ENCODE peak calls at places on chromosomes 4 and X, in seven cellular contexts. One of them, this sample, is unnamed.

GRCh38 chr4:105186701-105187158 is 40.1 kb downstream of the TET2 start:
- DNase-seq in body of pancreas: no peak
- DNase-seq in T-helper 2 cell: no peak
- DNase-seq in stimulated activated CD4-positive, alpha-beta T cell treated with anti-CD3 and anti-CD28 coated beads, Interleukin-2, amount 100 ng/mL, for 48 hours: no peak
- DNase-seq in ELF-1: no peak
- DNase-seq in activated CD4-positive, alpha-beta memory T cell treated with anti-CD3 and anti-CD28 coated beads, Interleukin-2, amount 10 ng/mL, durations not matched to agents 7 days and 5 days: no peak
- DNase-seq in Right ventricle myocardium superior: no peak
- DNase-seq in this sample: no peak

GRCh38 chr4:119517361-119518229 is 111.0 kb downstream of the PDE5A start:
- DNase-seq in body of pancreas: no peak
- DNase-seq in T-helper 2 cell: no peak
- DNase-seq in stimulated activated CD4-positive, alpha-beta T cell treated with anti-CD3 and anti-CD28 coated beads, Interleukin-2, amount 100 ng/mL, for 48 hours: no peak
- DNase-seq in ELF-1: no peak
- DNase-seq in activated CD4-positive, alpha-beta memory T cell treated with anti-CD3 and anti-CD28 coated beads, Interleukin-2, amount 10 ng/mL, durations not matched to agents 7 days and 5 days: no peak
- DNase-seq in Right ventricle myocardium superior: no peak
- DNase-seq in this sample: no peak

GRCh38 chr4:136743238-136743637 is 789.1 kb downstream of the PCDH18 start:
- DNase-seq in body of pancreas: no peak
- DNase-seq in T-helper 2 cell: no peak
- DNase-seq in stimulated activated CD4-positive, alpha-beta T cell treated with anti-CD3 and anti-CD28 coated beads, Interleukin-2, amount 100 ng/mL, for 48 hours: no peak
- DNase-seq in ELF-1: no peak
- DNase-seq in activated CD4-positive, alpha-beta memory T cell treated with anti-CD3 and anti-CD28 coated beads, Interleukin-2, amount 10 ng/mL, durations not matched to agents 7 days and 5 days: no peak
- DNase-seq in Right ventricle myocardium superior: no peak
- DNase-seq in this sample: no peak

GRCh38 chr4:115851918-115852766 is 738.7 kb upstream of the NDST4 start:
- DNase-seq in body of pancreas: peak
- DNase-seq in T-helper 2 cell: no peak
- DNase-seq in stimulated activated CD4-positive, alpha-beta T cell treated with anti-CD3 and anti-CD28 coated beads, Interleukin-2, amount 100 ng/mL, for 48 hours: peak
- DNase-seq in ELF-1: peak
- DNase-seq in activated CD4-positive, alpha-beta memory T cell treated with anti-CD3 and anti-CD28 coated beads, Interleukin-2, amount 10 ng/mL, durations not matched to agents 7 days and 5 days: no peak
- DNase-seq in Right ventricle myocardium superior: no peak
- DNase-seq in this sample: peak

GRCh38 chr4:55754754-55755350 is 64.7 kb upstream of the EXOC1L start:
- DNase-seq in body of pancreas: no peak
- DNase-seq in T-helper 2 cell: no peak
- DNase-seq in stimulated activated CD4-positive, alpha-beta T cell treated with anti-CD3 and anti-CD28 coated beads, Interleukin-2, amount 100 ng/mL, for 48 hours: no peak
- DNase-seq in ELF-1: no peak
- DNase-seq in activated CD4-positive, alpha-beta memory T cell treated with anti-CD3 and anti-CD28 coated beads, Interleukin-2, amount 10 ng/mL, durations not matched to agents 7 days and 5 days: no peak
- DNase-seq in Right ventricle myocardium superior: no peak
- DNase-seq in this sample: no peak

GRCh38 chr4:156946508-156947197 is 24.9 kb downstream of the PDGFC start:
- DNase-seq in body of pancreas: no peak
- DNase-seq in T-helper 2 cell: no peak
- DNase-seq in stimulated activated CD4-positive, alpha-beta T cell treated with anti-CD3 and anti-CD28 coated beads, Interleukin-2, amount 100 ng/mL, for 48 hours: no peak
- DNase-seq in ELF-1: no peak
- DNase-seq in activated CD4-positive, alpha-beta memory T cell treated with anti-CD3 and anti-CD28 coated beads, Interleukin-2, amount 10 ng/mL, durations not matched to agents 7 days and 5 days: no peak
- DNase-seq in Right ventricle myocardium superior: no peak
- DNase-seq in this sample: no peak

GRCh38 chrX:119073200-119073905 is 560 bp downstream of the CT47C1 start:
- DNase-seq in body of pancreas: no peak
- DNase-seq in T-helper 2 cell: no peak
- DNase-seq in stimulated activated CD4-positive, alpha-beta T cell treated with anti-CD3 and anti-CD28 coated beads, Interleukin-2, amount 100 ng/mL, for 48 hours: no peak
- DNase-seq in ELF-1: no peak
- DNase-seq in activated CD4-positive, alpha-beta memory T cell treated with anti-CD3 and anti-CD28 coated beads, Interleukin-2, amount 10 ng/mL, durations not matched to agents 7 days and 5 days: no peak
- DNase-seq in Right ventricle myocardium superior: no peak
- DNase-seq in this sample: no peak

GRCh38 chr4:81030061-81030616 is 369 bp upstream of the BMP3 start:
- DNase-seq in body of pancreas: no peak
- DNase-seq in T-helper 2 cell: no peak
- DNase-seq in stimulated activated CD4-positive, alpha-beta T cell treated with anti-CD3 and anti-CD28 coated beads, Interleukin-2, amount 100 ng/mL, for 48 hours: no peak
- DNase-seq in ELF-1: no peak
- DNase-seq in activated CD4-positive, alpha-beta memory T cell treated with anti-CD3 and anti-CD28 coated beads, Interleukin-2, amount 10 ng/mL, durations not matched to agents 7 days and 5 days: no peak
- DNase-seq in Right ventricle myocardium superior: no peak
- DNase-seq in this sample: no peak

GRCh38 chr4:147943159-147943638 is 211.3 kb downstream of the ARHGAP10 start:
- DNase-seq in body of pancreas: no peak
- DNase-seq in T-helper 2 cell: no peak
- DNase-seq in stimulated activated CD4-positive, alpha-beta T cell treated with anti-CD3 and anti-CD28 coated beads, Interleukin-2, amount 100 ng/mL, for 48 hours: no peak
- DNase-seq in ELF-1: no peak
- DNase-seq in activated CD4-positive, alpha-beta memory T cell treated with anti-CD3 and anti-CD28 coated beads, Interleukin-2, amount 10 ng/mL, durations not matched to agents 7 days and 5 days: no peak
- DNase-seq in Right ventricle myocardium superior: no peak
- DNase-seq in this sample: no peak

GRCh38 chr4:173005912-173006633 is 162.5 kb upstream of the GALNT7 start:
- DNase-seq in body of pancreas: no peak
- DNase-seq in T-helper 2 cell: no peak
- DNase-seq in stimulated activated CD4-positive, alpha-beta T cell treated with anti-CD3 and anti-CD28 coated beads, Interleukin-2, amount 100 ng/mL, for 48 hours: no peak
- DNase-seq in ELF-1: no peak
- DNase-seq in activated CD4-positive, alpha-beta memory T cell treated with anti-CD3 and anti-CD28 coated beads, Interleukin-2, amount 10 ng/mL, durations not matched to agents 7 days and 5 days: no peak
- DNase-seq in Right ventricle myocardium superior: no peak
- DNase-seq in this sample: no peak

GRCh38 chr4:139633195-139633594 is 32.4 kb upstream of the MGST2 start:
- DNase-seq in body of pancreas: no peak
- DNase-seq in T-helper 2 cell: no peak
- DNase-seq in stimulated activated CD4-positive, alpha-beta T cell treated with anti-CD3 and anti-CD28 coated beads, Interleukin-2, amount 100 ng/mL, for 48 hours: no peak
- DNase-seq in ELF-1: no peak
- DNase-seq in activated CD4-positive, alpha-beta memory T cell treated with anti-CD3 and anti-CD28 coated beads, Interleukin-2, amount 10 ng/mL, durations not matched to agents 7 days and 5 days: no peak
- DNase-seq in Right ventricle myocardium superior: no peak
- DNase-seq in this sample: no peak

GRCh38 chr4:55372259-55372658 is 23.5 kb upstream of the TMEM165 start:
- DNase-seq in body of pancreas: no peak
- DNase-seq in T-helper 2 cell: no peak
- DNase-seq in stimulated activated CD4-positive, alpha-beta T cell treated with anti-CD3 and anti-CD28 coated beads, Interleukin-2, amount 100 ng/mL, for 48 hours: no peak
- DNase-seq in ELF-1: no peak
- DNase-seq in activated CD4-positive, alpha-beta memory T cell treated with anti-CD3 and anti-CD28 coated beads, Interleukin-2, amount 10 ng/mL, durations not matched to agents 7 days and 5 days: no peak
- DNase-seq in Right ventricle myocardium superior: no peak
- DNase-seq in this sample: no peak

GRCh38 chr4:15729910-15730533 is 27.2 kb downstream of the BST1 start:
- DNase-seq in body of pancreas: peak
- DNase-seq in T-helper 2 cell: peak
- DNase-seq in stimulated activated CD4-positive, alpha-beta T cell treated with anti-CD3 and anti-CD28 coated beads, Interleukin-2, amount 100 ng/mL, for 48 hours: peak
- DNase-seq in ELF-1: peak
- DNase-seq in activated CD4-positive, alpha-beta memory T cell treated with anti-CD3 and anti-CD28 coated beads, Interleukin-2, amount 10 ng/mL, durations not matched to agents 7 days and 5 days: peak
- DNase-seq in Right ventricle myocardium superior: no peak
- DNase-seq in this sample: no peak

GRCh38 chrX:41870719-41871151 is 52.6 kb downstream of the CASK start:
- DNase-seq in body of pancreas: peak
- DNase-seq in T-helper 2 cell: no peak
- DNase-seq in stimulated activated CD4-positive, alpha-beta T cell treated with anti-CD3 and anti-CD28 coated beads, Interleukin-2, amount 100 ng/mL, for 48 hours: no peak
- DNase-seq in ELF-1: no peak
- DNase-seq in activated CD4-positive, alpha-beta memory T cell treated with anti-CD3 and anti-CD28 coated beads, Interleukin-2, amount 10 ng/mL, durations not matched to agents 7 days and 5 days: no peak
- DNase-seq in Right ventricle myocardium superior: no peak
- DNase-seq in this sample: peak

GRCh38 chr4:115113382-115114106 is at the start of gene NDST4:
- DNase-seq in body of pancreas: peak
- DNase-seq in T-helper 2 cell: no peak
- DNase-seq in stimulated activated CD4-positive, alpha-beta T cell treated with anti-CD3 and anti-CD28 coated beads, Interleukin-2, amount 100 ng/mL, for 48 hours: no peak
- DNase-seq in ELF-1: peak
- DNase-seq in activated CD4-positive, alpha-beta memory T cell treated with anti-CD3 and anti-CD28 coated beads, Interleukin-2, amount 10 ng/mL, durations not matched to agents 7 days and 5 days: no peak
- DNase-seq in Right ventricle myocardium superior: no peak
- DNase-seq in this sample: no peak

GRCh38 chrX:117713411-117713810 is 403.2 kb downstream of the KLHL13 start:
- DNase-seq in body of pancreas: no peak
- DNase-seq in T-helper 2 cell: no peak
- DNase-seq in stimulated activated CD4-positive, alpha-beta T cell treated with anti-CD3 and anti-CD28 coated beads, Interleukin-2, amount 100 ng/mL, for 48 hours: no peak
- DNase-seq in ELF-1: no peak
- DNase-seq in activated CD4-positive, alpha-beta memory T cell treated with anti-CD3 and anti-CD28 coated beads, Interleukin-2, amount 10 ng/mL, durations not matched to agents 7 days and 5 days: no peak
- DNase-seq in Right ventricle myocardium superior: no peak
- DNase-seq in this sample: no peak

GRCh38 chrX:111881715-111882114 is 5.7 kb downstream of the TRPC5OS start:
- DNase-seq in body of pancreas: no peak
- DNase-seq in T-helper 2 cell: no peak
- DNase-seq in stimulated activated CD4-positive, alpha-beta T cell treated with anti-CD3 and anti-CD28 coated beads, Interleukin-2, amount 100 ng/mL, for 48 hours: no peak
- DNase-seq in ELF-1: no peak
- DNase-seq in activated CD4-positive, alpha-beta memory T cell treated with anti-CD3 and anti-CD28 coated beads, Interleukin-2, amount 10 ng/mL, durations not matched to agents 7 days and 5 days: no peak
- DNase-seq in Right ventricle myocardium superior: no peak
- DNase-seq in this sample: no peak

GRCh38 chr4:71009796-71010588 is 16.5 kb downstream of the DCK start:
- DNase-seq in body of pancreas: no peak
- DNase-seq in T-helper 2 cell: no peak
- DNase-seq in stimulated activated CD4-positive, alpha-beta T cell treated with anti-CD3 and anti-CD28 coated beads, Interleukin-2, amount 100 ng/mL, for 48 hours: no peak
- DNase-seq in ELF-1: peak
- DNase-seq in activated CD4-positive, alpha-beta memory T cell treated with anti-CD3 and anti-CD28 coated beads, Interleukin-2, amount 10 ng/mL, durations not matched to agents 7 days and 5 days: no peak
- DNase-seq in Right ventricle myocardium superior: no peak
- DNase-seq in this sample: no peak

GRCh38 chr4:112270643-112271484 is 14.8 kb downstream of the TIFA start:
- DNase-seq in body of pancreas: no peak
- DNase-seq in T-helper 2 cell: no peak
- DNase-seq in stimulated activated CD4-positive, alpha-beta T cell treated with anti-CD3 and anti-CD28 coated beads, Interleukin-2, amount 100 ng/mL, for 48 hours: no peak
- DNase-seq in ELF-1: no peak
- DNase-seq in activated CD4-positive, alpha-beta memory T cell treated with anti-CD3 and anti-CD28 coated beads, Interleukin-2, amount 10 ng/mL, durations not matched to agents 7 days and 5 days: no peak
- DNase-seq in Right ventricle myocardium superior: no peak
- DNase-seq in this sample: no peak

GRCh38 chr4:1549638-1550035 is 134.5 kb downstream of the FAM53A start:
- DNase-seq in body of pancreas: no peak
- DNase-seq in T-helper 2 cell: no peak
- DNase-seq in stimulated activated CD4-positive, alpha-beta T cell treated with anti-CD3 and anti-CD28 coated beads, Interleukin-2, amount 100 ng/mL, for 48 hours: no peak
- DNase-seq in ELF-1: no peak
- DNase-seq in activated CD4-positive, alpha-beta memory T cell treated with anti-CD3 and anti-CD28 coated beads, Interleukin-2, amount 10 ng/mL, durations not matched to agents 7 days and 5 days: no peak
- DNase-seq in Right ventricle myocardium superior: peak
- DNase-seq in this sample: no peak

GRCh38 chr4:10296730-10297129 is 160.5 kb downstream of the ZNF518B start:
- DNase-seq in body of pancreas: no peak
- DNase-seq in T-helper 2 cell: no peak
- DNase-seq in stimulated activated CD4-positive, alpha-beta T cell treated with anti-CD3 and anti-CD28 coated beads, Interleukin-2, amount 100 ng/mL, for 48 hours: no peak
- DNase-seq in ELF-1: peak
- DNase-seq in activated CD4-positive, alpha-beta memory T cell treated with anti-CD3 and anti-CD28 coated beads, Interleukin-2, amount 10 ng/mL, durations not matched to agents 7 days and 5 days: no peak
- DNase-seq in Right ventricle myocardium superior: no peak
- DNase-seq in this sample: peak

GRCh38 chr4:74148205-74148604 is 9.7 kb upstream of the MTHFD2L start:
- DNase-seq in body of pancreas: no peak
- DNase-seq in T-helper 2 cell: no peak
- DNase-seq in stimulated activated CD4-positive, alpha-beta T cell treated with anti-CD3 and anti-CD28 coated beads, Interleukin-2, amount 100 ng/mL, for 48 hours: no peak
- DNase-seq in ELF-1: no peak
- DNase-seq in activated CD4-positive, alpha-beta memory T cell treated with anti-CD3 and anti-CD28 coated beads, Interleukin-2, amount 10 ng/mL, durations not matched to agents 7 days and 5 days: no peak
- DNase-seq in Right ventricle myocardium superior: no peak
- DNase-seq in this sample: no peak

This sample was measured in stomach.